ENCODE peak calls at places on chromosome 12, in seven cellular contexts. One of them, this sample, is unnamed.

GRCh38 chr12:83042441-83043215 is 355.9 kb downstream of the TMTC2 start:
- DNase-seq in IMR-90: no peak
- DNase-seq in H9: no peak
- DNase-seq in mesenchymal stem cell: no peak
- DNase-seq in trophoblast cell: no peak
- DNase-seq in H1: no peak
- DNase-seq in mesendoderm: peak
- DNase-seq in this sample: peak

GRCh38 chr12:126087692-126088091 is 1022.5 kb downstream of the AACS start:
- DNase-seq in IMR-90: no peak
- DNase-seq in H9: no peak
- DNase-seq in mesenchymal stem cell: no peak
- DNase-seq in trophoblast cell: no peak
- DNase-seq in H1: no peak
- DNase-seq in mesendoderm: no peak
- DNase-seq in this sample: no peak

GRCh38 chr12:119681953-119682352 is 14.0 kb downstream of the PRKAB1 start:
- DNase-seq in IMR-90: no peak
- DNase-seq in H9: no peak
- DNase-seq in mesenchymal stem cell: no peak
- DNase-seq in trophoblast cell: no peak
- DNase-seq in H1: no peak
- DNase-seq in mesendoderm: no peak
- DNase-seq in this sample: no peak

GRCh38 chr12:94010307-94010706 is 138.1 kb upstream of the PLXNC1 start:
- DNase-seq in IMR-90: no peak
- DNase-seq in H9: peak
- DNase-seq in mesenchymal stem cell: no peak
- DNase-seq in trophoblast cell: no peak
- DNase-seq in H1: peak
- DNase-seq in mesendoderm: peak
- DNase-seq in this sample: no peak

GRCh38 chr12:113844495-113845175 is 121.5 kb downstream of the RBM19 start:
- DNase-seq in IMR-90: no peak
- DNase-seq in H9: no peak
- DNase-seq in mesenchymal stem cell: no peak
- DNase-seq in trophoblast cell: no peak
- DNase-seq in H1: no peak
- DNase-seq in mesendoderm: no peak
- DNase-seq in this sample: no peak

GRCh38 chr12:124827588-124828184 is 36.0 kb downstream of the SCARB1 start:
- DNase-seq in IMR-90: no peak
- DNase-seq in H9: no peak
- DNase-seq in mesenchymal stem cell: no peak
- DNase-seq in trophoblast cell: peak
- DNase-seq in H1: no peak
- DNase-seq in mesendoderm: no peak
- DNase-seq in this sample: no peak

GRCh38 chr12:121579981-121580868 is 598 bp downstream of the KDM2B start:
- DNase-seq in IMR-90: peak
- DNase-seq in H9: peak
- DNase-seq in mesenchymal stem cell: peak
- DNase-seq in trophoblast cell: peak
- DNase-seq in H1: peak
- DNase-seq in mesendoderm: peak
- DNase-seq in this sample: peak

GRCh38 chr12:84502907-84503787 is 409.5 kb downstream of the SLC6A15 start:
- DNase-seq in IMR-90: peak
- DNase-seq in H9: peak
- DNase-seq in mesenchymal stem cell: peak
- DNase-seq in trophoblast cell: peak
- DNase-seq in H1: peak
- DNase-seq in mesendoderm: peak
- DNase-seq in this sample: peak

GRCh38 chr12:96094201-96094600 is 58.8 kb upstream of the LTA4H start:
- DNase-seq in IMR-90: no peak
- DNase-seq in H9: peak
- DNase-seq in mesenchymal stem cell: no peak
- DNase-seq in trophoblast cell: peak
- DNase-seq in H1: no peak
- DNase-seq in mesendoderm: peak
- DNase-seq in this sample: no peak

GRCh38 chr12:131897276-131897675 is 2.9 kb downstream of the ULK1 start:
- DNase-seq in IMR-90: no peak
- DNase-seq in H9: no peak
- DNase-seq in mesenchymal stem cell: no peak
- DNase-seq in trophoblast cell: no peak
- DNase-seq in H1: no peak
- DNase-seq in mesendoderm: no peak
- DNase-seq in this sample: no peak

GRCh38 chr12:13252616-13253015 is 56.1 kb downstream of the EMP1 start:
- DNase-seq in IMR-90: no peak
- DNase-seq in H9: no peak
- DNase-seq in mesenchymal stem cell: no peak
- DNase-seq in trophoblast cell: no peak
- DNase-seq in H1: no peak
- DNase-seq in mesendoderm: no peak
- DNase-seq in this sample: no peak

GRCh38 chr12:69284131-69284530 is 44.8 kb downstream of the CPSF6 start:
- DNase-seq in IMR-90: peak
- DNase-seq in H9: peak
- DNase-seq in mesenchymal stem cell: peak
- DNase-seq in trophoblast cell: peak
- DNase-seq in H1: peak
- DNase-seq in mesendoderm: peak
- DNase-seq in this sample: peak

GRCh38 chr12:5200276-5201087 is 156.8 kb downstream of the KCNA5 start:
- DNase-seq in IMR-90: peak
- DNase-seq in H9: peak
- DNase-seq in mesenchymal stem cell: peak
- DNase-seq in trophoblast cell: no peak
- DNase-seq in H1: peak
- DNase-seq in mesendoderm: peak
- DNase-seq in this sample: peak

GRCh38 chr12:3135522-3136461 is 58.6 kb downstream of the TSPAN9 start:
- DNase-seq in IMR-90: peak
- DNase-seq in H9: peak
- DNase-seq in mesenchymal stem cell: peak
- DNase-seq in trophoblast cell: peak
- DNase-seq in H1: peak
- DNase-seq in mesendoderm: peak
- DNase-seq in this sample: peak

GRCh38 chr12:124777399-124778372 is 86.0 kb downstream of the SCARB1 start:
- DNase-seq in IMR-90: no peak
- DNase-seq in H9: no peak
- DNase-seq in mesenchymal stem cell: no peak
- DNase-seq in trophoblast cell: no peak
- DNase-seq in H1: no peak
- DNase-seq in mesendoderm: no peak
- DNase-seq in this sample: no peak

GRCh38 chr12:104649913-104650312 is 193.2 kb downstream of the CHST11 start:
- DNase-seq in IMR-90: no peak
- DNase-seq in H9: no peak
- DNase-seq in mesenchymal stem cell: no peak
- DNase-seq in trophoblast cell: no peak
- DNase-seq in H1: no peak
- DNase-seq in mesendoderm: no peak
- DNase-seq in this sample: no peak

GRCh38 chr12:126663304-126664094 is 1598.3 kb downstream of the AACS start:
- DNase-seq in IMR-90: no peak
- DNase-seq in H9: peak
- DNase-seq in mesenchymal stem cell: no peak
- DNase-seq in trophoblast cell: no peak
- DNase-seq in H1: peak
- DNase-seq in mesendoderm: peak
- DNase-seq in this sample: peak

GRCh38 chr12:106227641-106228319 is 20.0 kb downstream of the CKAP4 start:
- DNase-seq in IMR-90: no peak
- DNase-seq in H9: peak
- DNase-seq in mesenchymal stem cell: peak
- DNase-seq in trophoblast cell: peak
- DNase-seq in H1: no peak
- DNase-seq in mesendoderm: no peak
- DNase-seq in this sample: no peak

GRCh38 chr12:120692524-120693033 is 5.6 kb downstream of the MLEC start:
- DNase-seq in IMR-90: peak
- DNase-seq in H9: no peak
- DNase-seq in mesenchymal stem cell: peak
- DNase-seq in trophoblast cell: no peak
- DNase-seq in H1: no peak
- DNase-seq in mesendoderm: no peak
- DNase-seq in this sample: no peak

GRCh38 chr12:9868271-9868815 is 811 bp downstream of the CLEC2B start:
- DNase-seq in IMR-90: no peak
- DNase-seq in H9: no peak
- DNase-seq in mesenchymal stem cell: peak
- DNase-seq in trophoblast cell: no peak
- DNase-seq in H1: no peak
- DNase-seq in mesendoderm: no peak
- DNase-seq in this sample: no peak

GRCh38 chr12:114342651-114343050 is 63.3 kb downstream of the TBX5 start:
- DNase-seq in IMR-90: peak
- DNase-seq in H9: no peak
- DNase-seq in mesenchymal stem cell: no peak
- DNase-seq in trophoblast cell: no peak
- DNase-seq in H1: no peak
- DNase-seq in mesendoderm: no peak
- DNase-seq in this sample: no peak

GRCh38 chr12:6324936-6325750 is 14.7 kb downstream of the PLEKHG6 start:
- DNase-seq in IMR-90: no peak
- DNase-seq in H9: no peak
- DNase-seq in mesenchymal stem cell: no peak
- DNase-seq in trophoblast cell: no peak
- DNase-seq in H1: no peak
- DNase-seq in mesendoderm: no peak
- DNase-seq in this sample: no peak

GRCh38 chr12:114555451-114555850 is 128.5 kb downstream of the TBX3 start:
- DNase-seq in IMR-90: no peak
- DNase-seq in H9: no peak
- DNase-seq in mesenchymal stem cell: no peak
- DNase-seq in trophoblast cell: peak
- DNase-seq in H1: no peak
- DNase-seq in mesendoderm: no peak
- DNase-seq in this sample: no peak

GRCh38 chr12:89040146-89040964 is 311.9 kb downstream of the DUSP6 start:
- DNase-seq in IMR-90: peak
- DNase-seq in H9: peak
- DNase-seq in mesenchymal stem cell: no peak
- DNase-seq in trophoblast cell: no peak
- DNase-seq in H1: no peak
- DNase-seq in mesendoderm: no peak
- DNase-seq in this sample: no peak

GRCh38 chr12:53213348-53213747 is 6.3 kb upstream of the ITGB7 start:
- DNase-seq in IMR-90: peak
- DNase-seq in H9: peak
- DNase-seq in mesenchymal stem cell: peak
- DNase-seq in trophoblast cell: peak
- DNase-seq in H1: peak
- DNase-seq in mesendoderm: peak
- DNase-seq in this sample: peak

GRCh38 chr12:75738486-75738885 is 227.1 kb upstream of the KRR1 start:
- DNase-seq in IMR-90: peak
- DNase-seq in H9: no peak
- DNase-seq in mesenchymal stem cell: peak
- DNase-seq in trophoblast cell: no peak
- DNase-seq in H1: no peak
- DNase-seq in mesendoderm: no peak
- DNase-seq in this sample: no peak

DNA sequence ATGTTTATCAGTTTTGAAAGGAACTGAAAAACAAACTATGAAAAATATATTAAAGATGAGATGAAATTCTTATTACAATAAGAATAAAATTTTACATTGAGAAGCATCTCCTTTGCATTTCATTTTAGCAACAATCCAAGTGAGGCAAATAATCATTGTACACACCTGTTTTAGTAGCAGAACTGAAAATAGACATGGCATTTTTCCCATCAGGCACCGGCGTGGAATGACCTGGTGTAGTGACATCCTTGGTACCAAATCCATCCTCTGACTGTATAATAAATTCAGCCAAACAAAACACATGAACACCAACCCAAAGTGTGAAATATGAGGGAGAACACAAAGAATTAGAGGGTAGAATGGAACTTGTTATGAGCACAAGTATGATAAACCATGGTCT is 271.4 kb downstream of the MED13L start:
- DNase-seq in IMR-90: no peak
- DNase-seq in H9: no peak
- DNase-seq in mesenchymal stem cell: no peak
- DNase-seq in trophoblast cell: no peak
- DNase-seq in H1: no peak
- DNase-seq in mesendoderm: no peak
- DNase-seq in this sample: no peak
- H2BK120ac ChIP-seq in IMR-90: no peak
- H2BK120ac ChIP-seq in H9: no peak
- H2BK120ac ChIP-seq in mesenchymal stem cell: no peak
- H2BK120ac ChIP-seq in trophoblast cell: no peak
- H2BK120ac ChIP-seq in H1: no peak
- H2BK120ac ChIP-seq in mesendoderm: no peak
- H2BK120ac ChIP-seq in this sample: no peak

GRCh38 chr12:70955415-70955814 is 34.9 kb upstream of the PTPRR start:
- DNase-seq in IMR-90: no peak
- DNase-seq in H9: no peak
- DNase-seq in mesenchymal stem cell: no peak
- DNase-seq in trophoblast cell: no peak
- DNase-seq in H1: no peak
- DNase-seq in mesendoderm: no peak
- DNase-seq in this sample: no peak
- H3K23ac ChIP-seq in IMR-90: no peak
- H3K23ac ChIP-seq in H9: no peak
- H3K23ac ChIP-seq in mesenchymal stem cell: no peak
- H3K23ac ChIP-seq in trophoblast cell: no peak
- H3K23ac ChIP-seq in H1: no peak
- H3K23ac ChIP-seq in mesendoderm: no peak
- H3K23ac ChIP-seq in this sample: no peak

DNA sequence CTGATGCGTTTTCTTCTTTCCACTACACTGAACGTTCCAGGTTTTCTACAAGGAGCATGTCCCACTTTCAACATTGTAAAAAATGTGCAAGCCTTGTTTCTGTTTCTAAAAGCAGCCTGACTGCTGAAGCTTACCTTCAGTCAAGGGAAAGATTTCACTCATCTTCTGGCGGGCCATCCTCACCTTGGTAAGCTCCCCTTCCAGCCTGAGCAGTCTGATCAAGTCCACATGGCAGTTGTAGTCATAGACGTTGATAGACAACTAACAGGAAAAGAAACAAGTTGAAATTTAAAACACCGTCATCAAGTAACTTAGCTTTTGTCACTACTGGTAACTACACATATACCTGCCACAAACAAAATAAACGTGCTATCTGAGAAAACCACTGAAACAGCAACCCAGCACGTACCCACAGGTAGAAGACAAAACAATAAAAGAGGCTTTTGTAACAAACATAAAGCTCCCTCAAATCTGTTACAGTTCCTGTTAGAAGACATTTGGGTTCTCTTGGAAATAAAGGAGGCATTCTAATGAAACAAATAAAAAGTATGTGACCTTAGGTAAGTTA is 11.9 kb downstream of the SART3 start:
- DNase-seq in IMR-90: no peak
- DNase-seq in H9: no peak
- DNase-seq in mesenchymal stem cell: no peak
- DNase-seq in trophoblast cell: no peak
- DNase-seq in H1: no peak
- DNase-seq in mesendoderm: no peak
- DNase-seq in this sample: no peak
- H2BK120ac ChIP-seq in IMR-90: no peak
- H2BK120ac ChIP-seq in H9: no peak
- H2BK120ac ChIP-seq in mesenchymal stem cell: no peak
- H2BK120ac ChIP-seq in trophoblast cell: no peak
- H2BK120ac ChIP-seq in H1: no peak
- H2BK120ac ChIP-seq in mesendoderm: no peak
- H2BK120ac ChIP-seq in this sample: no peak

GRCh38 chr12:67917811-67918210 is 71.4 kb upstream of the IFNG-AS1 start:
- DNase-seq in IMR-90: no peak
- DNase-seq in H9: no peak
- DNase-seq in mesenchymal stem cell: no peak
- DNase-seq in trophoblast cell: no peak
- DNase-seq in H1: no peak
- DNase-seq in mesendoderm: no peak
- DNase-seq in this sample: no peak
- H3K23ac ChIP-seq in IMR-90: no peak
- H3K23ac ChIP-seq in H9: no peak
- H3K23ac ChIP-seq in mesenchymal stem cell: no peak
- H3K23ac ChIP-seq in trophoblast cell: no peak
- H3K23ac ChIP-seq in H1: no peak
- H3K23ac ChIP-seq in mesendoderm: no peak
- H3K23ac ChIP-seq in this sample: no peak